ENCODE peak calls at places on chromosomes 11 and 22, in seven cellular contexts. Q is cardiac fibroblast; O is AG10803; V is foreskin fibroblast; H is AG09319; C is CD8-positive, alpha-beta T cell; K is Calu3. R is an unnamed sample.

GRCh38 chr11:12205330-12205729 is 94.9 kb downstream of the MICAL2 start:
- DNase-seq in Q (peak; percentile 76), O (peak; percentile 71), V (peak; percentile 84), H (no peak), C (no peak), K (no peak), R (no peak)

GRCh38 chr11:76491644-76492043 is 46.8 kb downstream of the EMSY start:
- DNase-seq in Q (no peak), O (no peak), V (no peak), H (no peak), C (no peak), K (no peak), R (peak; percentile 3)

GRCh38 chr11:47980907-47981621 is 705 bp downstream of the PTPRJ start:
- DNase-seq in Q (peak; percentile 40), O (peak; percentile 53), V (peak; percentile 79), H (no peak), C (no peak), K (peak; percentile 62), R (peak; percentile 29)

GRCh38 chr22:19598054-19598855 is 74.0 kb upstream of the CLDN5 start:
- DNase-seq in Q (no peak), O (no peak), V (no peak), H (no peak), C (no peak), K (peak; percentile 4), R (peak; percentile 91)

GRCh38 chr11:12529041-12529440 is 145.2 kb upstream of the TEAD1 start:
- DNase-seq in Q (no peak), O (no peak), V (no peak), H (peak; percentile 57), C (no peak), K (no peak), R (peak; percentile 22)

GRCh38 chr22:22881116-22882032 is 6.2 kb upstream of the IGLL5 start:
- DNase-seq in Q (no peak), O (no peak), V (no peak), H (no peak), C (no peak), K (no peak), R (no peak)

GRCh38 chr22:30434775-30435315 is 9.3 kb downstream of the MTFP1 start:
- DNase-seq in Q (no peak), O (no peak), V (no peak), H (no peak), C (no peak), K (no peak), R (no peak)

GRCh38 chr11:10021563-10021962 is 272.5 kb downstream of the SBF2 start:
- DNase-seq in Q (no peak), O (no peak), V (no peak), H (no peak), C (no peak), K (no peak), R (no peak)

GRCh38 chr11:33742249-33742851 is 6.1 kb upstream of the CD59 start:
- DNase-seq in Q (peak; percentile 61), O (peak; percentile 47), V (peak; percentile 57), H (no peak), C (no peak), K (no peak), R (peak; percentile 48)

DNA sequence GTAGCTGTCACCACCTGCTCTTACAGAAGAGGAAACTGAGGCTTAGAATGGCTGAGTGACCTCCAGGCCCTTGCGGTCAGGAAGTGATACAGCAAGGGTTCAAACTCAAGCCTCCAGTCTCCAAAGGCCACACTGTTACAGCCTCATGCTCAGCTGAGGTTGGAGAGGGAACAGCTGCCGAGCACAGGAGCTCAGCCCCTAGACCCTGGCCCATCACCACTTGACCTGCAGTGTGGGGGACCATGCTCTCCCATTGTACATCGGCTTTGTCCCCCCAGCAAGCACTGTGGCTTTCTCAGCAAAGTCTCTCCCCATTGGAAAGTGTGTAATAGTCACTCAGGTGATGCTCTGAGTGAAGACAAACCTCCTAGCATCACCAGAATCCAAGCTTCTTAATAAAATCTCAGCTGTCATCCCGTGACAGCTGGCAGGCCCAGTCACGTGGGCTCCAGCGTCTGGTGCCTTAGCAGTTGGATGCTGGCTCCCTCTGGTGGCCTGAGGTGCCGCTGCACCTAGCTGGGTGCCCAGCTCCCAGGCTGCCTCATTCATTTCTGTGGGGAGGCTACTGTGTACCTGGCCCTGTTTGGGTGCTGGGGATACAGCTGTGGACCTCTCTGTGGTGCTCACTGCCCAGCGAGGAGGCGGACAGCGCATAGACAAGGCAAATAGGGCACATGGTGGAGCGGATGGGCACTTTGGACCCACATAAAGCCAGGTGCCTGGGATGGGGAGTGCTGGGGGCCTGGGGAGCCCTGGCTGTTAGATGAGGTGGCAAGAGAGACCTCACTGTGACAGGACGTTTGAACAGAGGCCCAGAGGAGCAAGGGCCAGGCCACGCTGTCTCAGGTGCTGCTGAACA is 19.1 kb upstream of the MYRF start:
- DNase-seq in Q (peak; percentile 85), O (peak; percentile 77), V (peak; percentile 94), H (peak; percentile 41), C (peak; percentile 74), K (peak; percentile 87), R (peak; percentile 84)
- TF ChIP-seq CTCF in Q (peak; percentile 100), O (peak; percentile 99), V (peak; percentile 100), H (no peak), C (peak; percentile 93), K (peak; percentile 94), R (peak; percentile 98)

GRCh38 chr11:119680899-119681370 is 48.1 kb downstream of the NECTIN1 start:
- DNase-seq in Q (no peak), O (peak; percentile 13), V (peak; percentile 53), H (no peak), C (no peak), K (no peak), R (peak; percentile 81)

GRCh38 chr11:119684361-119685072 is 44.5 kb downstream of the NECTIN1 start:
- DNase-seq in Q (peak; percentile 67), O (peak; percentile 52), V (peak; percentile 85), H (no peak), C (no peak), K (peak; percentile 74), R (peak; percentile 90)

GRCh38 chr11:119683783-119684182 is 45.2 kb downstream of the NECTIN1 start:
- DNase-seq in Q (no peak), O (no peak), V (no peak), H (no peak), C (no peak), K (peak; percentile 85), R (peak; percentile 91)

GRCh38 chr11:119678351-119678750 is 50.6 kb downstream of the NECTIN1 start:
- DNase-seq in Q (no peak), O (no peak), V (no peak), H (no peak), C (no peak), K (no peak), R (no peak)

DNA sequence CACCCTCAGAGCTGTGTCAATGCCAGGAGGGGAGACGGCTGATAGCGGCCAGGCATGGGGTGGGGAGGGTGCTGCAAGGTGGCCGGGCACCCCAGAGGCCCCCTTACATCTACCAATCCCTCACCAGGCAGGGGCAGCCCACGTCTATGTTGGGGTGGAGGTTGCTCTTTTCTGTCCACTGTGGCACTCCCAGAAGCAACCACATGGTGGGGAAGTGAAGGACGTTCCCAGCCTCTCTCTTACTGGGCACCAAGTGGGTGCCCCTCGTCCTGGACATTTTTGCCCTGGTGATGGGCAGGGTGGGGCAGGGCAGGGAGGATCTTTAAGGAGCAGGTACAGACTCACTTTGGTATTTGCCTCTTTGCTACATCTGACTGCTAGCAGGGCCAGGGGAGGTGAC is 47.5 kb downstream of the NECTIN1 start:
- DNase-seq in Q (no peak), O (no peak), V (no peak), H (no peak), C (no peak), K (no peak), R (no peak)
- TF ChIP-seq CTCF in Q (peak; percentile 17), O (peak; percentile 7), V (no peak), H (peak; percentile 1), C (no peak), K (no peak), R (peak; percentile 42)

DNA sequence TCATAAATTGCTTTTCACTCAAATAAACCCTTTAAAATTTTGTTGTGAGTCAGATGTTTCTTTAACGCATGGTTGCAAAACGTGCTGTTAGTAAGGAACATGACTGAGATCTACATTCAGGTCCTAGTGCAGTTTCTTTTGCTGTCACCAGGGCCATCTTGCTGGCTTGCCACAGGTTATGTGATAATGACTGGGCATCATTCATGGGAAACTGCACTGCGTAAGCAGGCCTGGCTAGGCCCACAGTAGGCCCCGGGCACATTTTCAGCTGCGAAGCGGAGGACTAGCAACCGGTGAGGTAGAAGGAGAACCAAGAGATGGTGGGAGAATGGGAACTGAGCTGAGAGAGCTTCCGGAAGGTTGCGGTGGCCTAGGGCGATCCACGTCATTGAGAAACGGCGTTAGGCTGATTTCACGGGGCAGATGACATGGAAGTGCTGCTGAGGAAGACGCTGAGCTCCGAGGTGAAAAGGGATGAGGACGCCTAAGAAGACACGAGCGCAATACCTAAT is 3.2 kb upstream of the KLHDC7B start:
- DNase-seq in Q (peak; percentile 72), O (no peak), V (no peak), H (no peak), C (no peak), K (no peak), R (peak; percentile 85)
- TF ChIP-seq CTCF in Q (peak; percentile 19), O (no peak), V (no peak), H (no peak), C (no peak), K (no peak), R (peak; percentile 38)

GRCh38 chr22:29292379-29292778 is 14.1 kb upstream of the GAS2L1 start:
- DNase-seq in Q (no peak), O (no peak), V (no peak), H (no peak), C (no peak), K (no peak), R (no peak)

GRCh38 chr22:29290061-29290460 is 16.4 kb upstream of the GAS2L1 start:
- DNase-seq in Q (no peak), O (no peak), V (no peak), H (no peak), C (no peak), K (no peak), R (no peak)

GRCh38 chr22:29288837-29289236 is 17.6 kb upstream of the GAS2L1 start:
- DNase-seq in Q (no peak), O (no peak), V (no peak), H (no peak), C (no peak), K (no peak), R (no peak)

GRCh38 chr22:29291215-29291614 is 15.2 kb upstream of the GAS2L1 start:
- DNase-seq in Q (no peak), O (no peak), V (no peak), H (no peak), C (no peak), K (no peak), R (no peak)
- TF ChIP-seq CTCF in Q (no peak), O (no peak), V (no peak), H (no peak), C (no peak), K (no peak), R (no peak)

DNA sequence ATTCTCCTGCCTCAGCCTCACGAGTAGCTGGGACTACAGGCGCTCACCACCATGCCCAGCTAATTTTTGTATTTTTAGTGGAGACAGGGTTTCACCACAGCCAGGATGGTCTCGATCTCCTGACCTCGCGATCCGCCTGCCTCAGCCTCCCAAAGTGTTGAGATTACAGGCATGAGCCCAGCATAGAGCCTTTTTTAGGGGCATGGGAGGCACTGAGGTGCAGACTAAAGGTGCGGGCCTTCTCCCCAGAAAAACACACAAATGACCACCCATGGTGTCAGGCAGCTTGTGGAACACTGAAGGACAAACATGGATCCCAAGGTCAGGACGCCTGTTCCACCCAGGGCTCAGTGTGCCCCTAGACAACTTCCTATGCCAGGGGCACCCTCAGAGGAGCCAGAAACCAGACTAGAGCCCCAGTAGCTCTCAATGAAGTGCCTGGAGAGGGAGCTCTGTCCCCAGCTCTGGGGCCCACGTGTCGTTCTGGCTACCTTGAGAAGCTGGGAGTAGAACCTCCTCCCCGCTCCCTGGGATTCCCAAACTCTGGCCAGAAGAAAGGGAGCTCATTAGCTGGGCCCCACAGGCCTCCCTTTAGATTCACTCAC is 21.2 kb upstream of the CD5 start:
- DNase-seq in Q (no peak), O (no peak), V (no peak), H (no peak), C (no peak), K (no peak), R (no peak)
- TF ChIP-seq CTCF in Q (no peak), O (no peak), V (no peak), H (no peak), C (no peak), K (no peak), R (no peak)

R was measured in epithelial cell of esophagus.